ENCODE peak calls at places on chromosomes 5 and 9, in eight cellular contexts. One of them, this sample, is unnamed.

GRCh38 chr5:120465281-120465961 is 1.3 kb downstream of the PRR16 start:
- DNase-seq in NCI-H1092 treated with DMSO at 0.1 percent for 48 hours: no peak
- DNase-seq in T-helper 2 cell: no peak
- DNase-seq in natural killer cell: no peak
- DNase-seq in head of caudate nucleus: peak; percentile 62
- DNase-seq in GM12891: no peak
- DNase-seq in HuH-7: peak; percentile 18
- DNase-seq in globus pallidus: no peak
- DNase-seq in this sample: no peak

GRCh38 chr9:36316629-36317317 is 58.5 kb upstream of the GNE start:
- DNase-seq in NCI-H1092 treated with DMSO at 0.1 percent for 48 hours: no peak
- DNase-seq in T-helper 2 cell: no peak
- DNase-seq in natural killer cell: no peak
- DNase-seq in head of caudate nucleus: peak; percentile 88
- DNase-seq in GM12891: no peak
- DNase-seq in HuH-7: no peak
- DNase-seq in globus pallidus: peak; percentile 98
- DNase-seq in this sample: no peak

GRCh38 chr9:138069731-138070456 is 192.3 kb downstream of the CACNA1B start:
- DNase-seq in NCI-H1092 treated with DMSO at 0.1 percent for 48 hours: no peak
- DNase-seq in T-helper 2 cell: no peak
- DNase-seq in natural killer cell: peak; percentile 9
- DNase-seq in head of caudate nucleus: no peak
- DNase-seq in GM12891: no peak
- DNase-seq in HuH-7: no peak
- DNase-seq in globus pallidus: no peak
- DNase-seq in this sample: no peak

GRCh38 chr9:129273941-129274709 is 96.1 kb upstream of the IER5L start:
- DNase-seq in NCI-H1092 treated with DMSO at 0.1 percent for 48 hours: no peak
- DNase-seq in T-helper 2 cell: no peak
- DNase-seq in natural killer cell: no peak
- DNase-seq in head of caudate nucleus: no peak
- DNase-seq in GM12891: no peak
- DNase-seq in HuH-7: no peak
- DNase-seq in globus pallidus: no peak
- DNase-seq in this sample: no peak

GRCh38 chr5:152405145-152405544 is at the start of gene NMUR2:
- DNase-seq in NCI-H1092 treated with DMSO at 0.1 percent for 48 hours: peak; percentile 3
- DNase-seq in T-helper 2 cell: no peak
- DNase-seq in natural killer cell: no peak
- DNase-seq in head of caudate nucleus: peak; percentile 3
- DNase-seq in GM12891: no peak
- DNase-seq in HuH-7: no peak
- DNase-seq in globus pallidus: no peak
- DNase-seq in this sample: no peak

GRCh38 chr5:98110270-98110669 is 663.2 kb upstream of the RGMB start:
- DNase-seq in NCI-H1092 treated with DMSO at 0.1 percent for 48 hours: no peak
- DNase-seq in T-helper 2 cell: no peak
- DNase-seq in natural killer cell: no peak
- DNase-seq in head of caudate nucleus: no peak
- DNase-seq in GM12891: no peak
- DNase-seq in HuH-7: no peak
- DNase-seq in globus pallidus: no peak
- DNase-seq in this sample: no peak

GRCh38 chr5:143036146-143036927 is 266.2 kb downstream of the ARHGAP26 start:
- DNase-seq in NCI-H1092 treated with DMSO at 0.1 percent for 48 hours: no peak
- DNase-seq in T-helper 2 cell: no peak
- DNase-seq in natural killer cell: no peak
- DNase-seq in head of caudate nucleus: no peak
- DNase-seq in GM12891: no peak
- DNase-seq in HuH-7: no peak
- DNase-seq in globus pallidus: no peak
- DNase-seq in this sample: no peak

GRCh38 chr5:103211858-103212500 is 46.6 kb upstream of the MACIR start:
- DNase-seq in NCI-H1092 treated with DMSO at 0.1 percent for 48 hours: no peak
- DNase-seq in T-helper 2 cell: no peak
- DNase-seq in natural killer cell: no peak
- DNase-seq in head of caudate nucleus: no peak
- DNase-seq in GM12891: no peak
- DNase-seq in HuH-7: no peak
- DNase-seq in globus pallidus: no peak
- DNase-seq in this sample: no peak

GRCh38 chr9:37220971-37221370 is 100.6 kb downstream of the ZCCHC7 start:
- DNase-seq in NCI-H1092 treated with DMSO at 0.1 percent for 48 hours: no peak
- DNase-seq in T-helper 2 cell: no peak
- DNase-seq in natural killer cell: no peak
- DNase-seq in head of caudate nucleus: no peak
- DNase-seq in GM12891: no peak
- DNase-seq in HuH-7: no peak
- DNase-seq in globus pallidus: no peak
- DNase-seq in this sample: no peak

GRCh38 chr9:79390077-79390673 is 181.6 kb upstream of the TLE4 start:
- DNase-seq in NCI-H1092 treated with DMSO at 0.1 percent for 48 hours: no peak
- DNase-seq in T-helper 2 cell: no peak
- DNase-seq in natural killer cell: no peak
- DNase-seq in head of caudate nucleus: no peak
- DNase-seq in GM12891: no peak
- DNase-seq in HuH-7: no peak
- DNase-seq in globus pallidus: no peak
- DNase-seq in this sample: no peak

GRCh38 chr5:94969174-94969573 is 315.7 kb downstream of the MCTP1 start:
- DNase-seq in NCI-H1092 treated with DMSO at 0.1 percent for 48 hours: no peak
- DNase-seq in T-helper 2 cell: no peak
- DNase-seq in natural killer cell: no peak
- DNase-seq in head of caudate nucleus: no peak
- DNase-seq in GM12891: no peak
- DNase-seq in HuH-7: no peak
- DNase-seq in globus pallidus: no peak
- DNase-seq in this sample: no peak